ENCODE peak calls at places on chromosome 18, in seven cellular contexts. One of them, this sample, is unnamed.

GRCh38 chr18:6222271-6222670 is 192.4 kb downstream of the L3MBTL4 start:
- DNase-seq in DND-41: no peak
- DNase-seq in astrocyte: no peak
- DNase-seq in SK-N-SH: no peak
- DNase-seq in neuronal stem cell: no peak
- DNase-seq in mesendoderm: no peak
- DNase-seq in mammary epithelial cell: no peak
- DNase-seq in this sample: no peak

GRCh38 chr18:43534511-43534910 is 257.2 kb upstream of the SYT4 start:
- DNase-seq in DND-41: no peak
- DNase-seq in astrocyte: peak
- DNase-seq in SK-N-SH: no peak
- DNase-seq in neuronal stem cell: no peak
- DNase-seq in mesendoderm: peak
- DNase-seq in mammary epithelial cell: peak
- DNase-seq in this sample: no peak

GRCh38 chr18:67776929-67777328 is 260.4 kb upstream of the DSEL start:
- DNase-seq in DND-41: no peak
- DNase-seq in astrocyte: peak
- DNase-seq in SK-N-SH: no peak
- DNase-seq in neuronal stem cell: no peak
- DNase-seq in mesendoderm: no peak
- DNase-seq in mammary epithelial cell: peak
- DNase-seq in this sample: no peak

GRCh38 chr18:37378616-37379015 is 187.0 kb downstream of the CELF4 start:
- DNase-seq in DND-41: no peak
- DNase-seq in astrocyte: no peak
- DNase-seq in SK-N-SH: no peak
- DNase-seq in neuronal stem cell: no peak
- DNase-seq in mesendoderm: no peak
- DNase-seq in mammary epithelial cell: no peak
- DNase-seq in this sample: no peak

GRCh38 chr18:57410749-57411148 is 24.4 kb upstream of the ONECUT2 start:
- DNase-seq in DND-41: no peak
- DNase-seq in astrocyte: no peak
- DNase-seq in SK-N-SH: peak
- DNase-seq in neuronal stem cell: no peak
- DNase-seq in mesendoderm: no peak
- DNase-seq in mammary epithelial cell: no peak
- DNase-seq in this sample: no peak

GRCh38 chr18:67232406-67232805 is 284.1 kb downstream of the DSEL start:
- DNase-seq in DND-41: no peak
- DNase-seq in astrocyte: peak
- DNase-seq in SK-N-SH: no peak
- DNase-seq in neuronal stem cell: no peak
- DNase-seq in mesendoderm: peak
- DNase-seq in mammary epithelial cell: peak
- DNase-seq in this sample: no peak

GRCh38 chr18:37452697-37453385 is 112.8 kb downstream of the CELF4 start:
- DNase-seq in DND-41: no peak
- DNase-seq in astrocyte: peak
- DNase-seq in SK-N-SH: no peak
- DNase-seq in neuronal stem cell: no peak
- DNase-seq in mesendoderm: no peak
- DNase-seq in mammary epithelial cell: peak
- DNase-seq in this sample: no peak

GRCh38 chr18:74778191-74778847 is 180.6 kb downstream of the ZNF407 start:
- DNase-seq in DND-41: no peak
- DNase-seq in astrocyte: peak
- DNase-seq in SK-N-SH: no peak
- DNase-seq in neuronal stem cell: no peak
- DNase-seq in mesendoderm: no peak
- DNase-seq in mammary epithelial cell: peak
- DNase-seq in this sample: no peak

GRCh38 chr18:72652990-72653593 is 109.0 kb upstream of the CBLN2 start:
- DNase-seq in DND-41: peak
- DNase-seq in astrocyte: no peak
- DNase-seq in SK-N-SH: peak
- DNase-seq in neuronal stem cell: peak
- DNase-seq in mesendoderm: peak
- DNase-seq in mammary epithelial cell: peak
- DNase-seq in this sample: peak

GRCh38 chr18:42429208-42429607 is 474.2 kb downstream of the PIK3C3 start:
- DNase-seq in DND-41: no peak
- DNase-seq in astrocyte: no peak
- DNase-seq in SK-N-SH: no peak
- DNase-seq in neuronal stem cell: no peak
- DNase-seq in mesendoderm: peak
- DNase-seq in mammary epithelial cell: no peak
- DNase-seq in this sample: no peak

GRCh38 chr18:28689591-28689990 is 512.7 kb upstream of the CDH2 start:
- DNase-seq in DND-41: no peak
- DNase-seq in astrocyte: no peak
- DNase-seq in SK-N-SH: no peak
- DNase-seq in neuronal stem cell: no peak
- DNase-seq in mesendoderm: peak
- DNase-seq in mammary epithelial cell: no peak
- DNase-seq in this sample: no peak

GRCh38 chr18:28684746-28685145 is 507.8 kb upstream of the CDH2 start:
- DNase-seq in DND-41: no peak
- DNase-seq in astrocyte: peak
- DNase-seq in SK-N-SH: no peak
- DNase-seq in neuronal stem cell: no peak
- DNase-seq in mesendoderm: no peak
- DNase-seq in mammary epithelial cell: peak
- DNase-seq in this sample: no peak

GRCh38 chr18:28690836-28691835 is 514.2 kb upstream of the CDH2 start:
- DNase-seq in DND-41: no peak
- DNase-seq in astrocyte: peak
- DNase-seq in SK-N-SH: no peak
- DNase-seq in neuronal stem cell: no peak
- DNase-seq in mesendoderm: no peak
- DNase-seq in mammary epithelial cell: no peak
- DNase-seq in this sample: no peak

GRCh38 chr18:28692337-28692736 is 515.4 kb upstream of the CDH2 start:
- DNase-seq in DND-41: no peak
- DNase-seq in astrocyte: no peak
- DNase-seq in SK-N-SH: no peak
- DNase-seq in neuronal stem cell: no peak
- DNase-seq in mesendoderm: no peak
- DNase-seq in mammary epithelial cell: no peak
- DNase-seq in this sample: no peak

DNA sequence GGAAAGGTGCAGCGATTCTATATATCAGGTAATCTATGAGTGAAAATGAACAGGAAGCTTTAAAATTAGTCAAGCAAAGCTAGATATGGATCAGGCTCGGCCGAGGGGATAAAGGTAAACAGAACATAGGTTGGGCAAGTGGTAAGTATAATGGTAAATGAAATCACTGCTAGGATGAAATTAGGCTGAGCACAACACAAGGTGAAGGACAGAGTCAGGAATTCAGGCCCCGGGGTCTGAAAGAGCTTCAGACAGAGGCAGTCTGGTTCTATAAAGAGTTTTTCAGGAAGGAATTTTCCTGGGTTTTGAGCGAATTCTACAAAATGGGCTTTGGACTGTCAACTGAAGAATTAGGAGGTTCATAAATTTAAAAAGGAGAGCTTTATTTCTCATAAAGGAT is 513.2 kb upstream of the CDH2 start:
- DNase-seq in DND-41: no peak
- DNase-seq in astrocyte: no peak
- DNase-seq in SK-N-SH: no peak
- DNase-seq in neuronal stem cell: no peak
- DNase-seq in mesendoderm: no peak
- DNase-seq in mammary epithelial cell: no peak
- DNase-seq in this sample: no peak
- H3K4me2 ChIP-seq in DND-41: no peak
- H3K4me2 ChIP-seq in astrocyte: no peak
- H3K4me2 ChIP-seq in SK-N-SH: no peak
- H3K4me2 ChIP-seq in neuronal stem cell: no peak
- H3K4me2 ChIP-seq in mesendoderm: no peak
- H3K4me2 ChIP-seq in mammary epithelial cell: no peak
- H3K4me2 ChIP-seq in this sample: no peak

DNA sequence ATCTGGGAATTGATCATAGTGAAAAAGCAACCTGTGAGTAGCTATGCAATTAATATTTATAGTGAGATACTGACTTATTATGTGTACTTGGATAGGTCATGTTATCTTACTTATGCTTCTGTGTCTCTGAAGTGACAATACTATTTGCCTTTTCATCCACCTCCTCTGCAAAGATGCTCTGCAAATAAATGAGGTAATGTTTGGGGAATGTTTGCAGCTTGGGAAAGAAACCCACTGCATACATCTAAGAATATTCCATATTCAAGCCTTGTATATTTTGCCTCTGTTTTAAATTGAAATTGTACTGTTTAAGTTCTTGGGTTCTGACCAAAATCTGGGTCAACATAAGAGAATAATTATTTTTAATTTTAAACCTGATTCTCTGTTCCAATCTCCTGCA is 217.4 kb upstream of the DTNA start:
- DNase-seq in DND-41: no peak
- DNase-seq in astrocyte: no peak
- DNase-seq in SK-N-SH: peak
- DNase-seq in neuronal stem cell: no peak
- DNase-seq in mesendoderm: peak
- DNase-seq in mammary epithelial cell: peak
- DNase-seq in this sample: no peak
- H3K9ac ChIP-seq in DND-41: no peak
- H3K9ac ChIP-seq in astrocyte: peak
- H3K9ac ChIP-seq in SK-N-SH: no peak
- H3K9ac ChIP-seq in neuronal stem cell: no peak
- H3K9ac ChIP-seq in mesendoderm: no peak
- H3K9ac ChIP-seq in mammary epithelial cell: no peak
- H3K9ac ChIP-seq in this sample: peak

GRCh38 chr18:55447672-55448018 is 140.3 kb downstream of the TCF4 start:
- DNase-seq in DND-41: no peak
- DNase-seq in astrocyte: no peak
- DNase-seq in SK-N-SH: no peak
- DNase-seq in neuronal stem cell: no peak
- DNase-seq in mesendoderm: no peak
- DNase-seq in mammary epithelial cell: no peak
- DNase-seq in this sample: no peak
- H3K4me3 ChIP-seq in DND-41: no peak
- H3K4me3 ChIP-seq in astrocyte: no peak
- H3K4me3 ChIP-seq in SK-N-SH: no peak
- H3K4me3 ChIP-seq in neuronal stem cell: no peak
- H3K4me3 ChIP-seq in mesendoderm: no peak
- H3K4me3 ChIP-seq in mammary epithelial cell: no peak
- H3K4me3 ChIP-seq in this sample: no peak

GRCh38 chr18:13264091-13264777 is 45.7 kb downstream of the LDLRAD4 start:
- DNase-seq in DND-41: no peak
- DNase-seq in astrocyte: peak
- DNase-seq in SK-N-SH: peak
- DNase-seq in neuronal stem cell: no peak
- DNase-seq in mesendoderm: no peak
- DNase-seq in mammary epithelial cell: no peak
- DNase-seq in this sample: no peak
- H3K4me2 ChIP-seq in DND-41: no peak
- H3K4me2 ChIP-seq in astrocyte: no peak
- H3K4me2 ChIP-seq in SK-N-SH: no peak
- H3K4me2 ChIP-seq in neuronal stem cell: no peak
- H3K4me2 ChIP-seq in mesendoderm: no peak
- H3K4me2 ChIP-seq in mammary epithelial cell: no peak
- H3K4me2 ChIP-seq in this sample: no peak

GRCh38 chr18:35971661-35972196 is 750 bp upstream of the RMP24 start:
- DNase-seq in DND-41: no peak
- DNase-seq in astrocyte: no peak
- DNase-seq in SK-N-SH: no peak
- DNase-seq in neuronal stem cell: no peak
- DNase-seq in mesendoderm: no peak
- DNase-seq in mammary epithelial cell: no peak
- DNase-seq in this sample: no peak

GRCh38 chr18:35974181-35974580 is 1.7 kb downstream of the RMP24 start:
- DNase-seq in DND-41: no peak
- DNase-seq in astrocyte: no peak
- DNase-seq in SK-N-SH: no peak
- DNase-seq in neuronal stem cell: no peak
- DNase-seq in mesendoderm: no peak
- DNase-seq in mammary epithelial cell: no peak
- DNase-seq in this sample: no peak

GRCh38 chr18:35969676-35970075 is 2.8 kb upstream of the RMP24 start:
- DNase-seq in DND-41: no peak
- DNase-seq in astrocyte: no peak
- DNase-seq in SK-N-SH: no peak
- DNase-seq in neuronal stem cell: no peak
- DNase-seq in mesendoderm: no peak
- DNase-seq in mammary epithelial cell: peak
- DNase-seq in this sample: no peak

GRCh38 chr18:35972197-35973000 is at the start of gene RMP24:
- DNase-seq in DND-41: peak
- DNase-seq in astrocyte: peak
- DNase-seq in SK-N-SH: peak
- DNase-seq in neuronal stem cell: peak
- DNase-seq in mesendoderm: peak
- DNase-seq in mammary epithelial cell: peak
- DNase-seq in this sample: peak

GRCh38 chr18:35973650-35974049 is 1.2 kb downstream of the RMP24 start:
- DNase-seq in DND-41: no peak
- DNase-seq in astrocyte: no peak
- DNase-seq in SK-N-SH: no peak
- DNase-seq in neuronal stem cell: no peak
- DNase-seq in mesendoderm: peak
- DNase-seq in mammary epithelial cell: no peak
- DNase-seq in this sample: no peak
- H3K9ac ChIP-seq in DND-41: peak
- H3K9ac ChIP-seq in astrocyte: peak
- H3K9ac ChIP-seq in SK-N-SH: peak
- H3K9ac ChIP-seq in neuronal stem cell: no peak
- H3K9ac ChIP-seq in mesendoderm: peak
- H3K9ac ChIP-seq in mammary epithelial cell: peak
- H3K9ac ChIP-seq in this sample: peak

GRCh38 chr18:23166863-23167531 is 31.7 kb downstream of the CABLES1 start:
- DNase-seq in DND-41: no peak
- DNase-seq in astrocyte: no peak
- DNase-seq in SK-N-SH: peak
- DNase-seq in neuronal stem cell: no peak
- DNase-seq in mesendoderm: no peak
- DNase-seq in mammary epithelial cell: no peak
- DNase-seq in this sample: no peak
- H3K4me3 ChIP-seq in DND-41: no peak
- H3K4me3 ChIP-seq in astrocyte: no peak
- H3K4me3 ChIP-seq in SK-N-SH: no peak
- H3K4me3 ChIP-seq in neuronal stem cell: no peak
- H3K4me3 ChIP-seq in mesendoderm: no peak
- H3K4me3 ChIP-seq in mammary epithelial cell: no peak
- H3K4me3 ChIP-seq in this sample: no peak

GRCh38 chr18:32380559-32380958 is 90.1 kb downstream of the GAREM1 start:
- DNase-seq in DND-41: no peak
- DNase-seq in astrocyte: no peak
- DNase-seq in SK-N-SH: no peak
- DNase-seq in neuronal stem cell: no peak
- DNase-seq in mesendoderm: peak
- DNase-seq in mammary epithelial cell: no peak
- DNase-seq in this sample: no peak
- H3K4me2 ChIP-seq in DND-41: no peak
- H3K4me2 ChIP-seq in astrocyte: no peak
- H3K4me2 ChIP-seq in SK-N-SH: no peak
- H3K4me2 ChIP-seq in neuronal stem cell: no peak
- H3K4me2 ChIP-seq in mesendoderm: no peak
- H3K4me2 ChIP-seq in mammary epithelial cell: no peak
- H3K4me2 ChIP-seq in this sample: no peak

GRCh38 chr18:58570360-58571064 is 58.4 kb downstream of the ALPK2 start:
- DNase-seq in DND-41: no peak
- DNase-seq in astrocyte: no peak
- DNase-seq in SK-N-SH: no peak
- DNase-seq in neuronal stem cell: no peak
- DNase-seq in mesendoderm: no peak
- DNase-seq in mammary epithelial cell: peak
- DNase-seq in this sample: no peak
- H3K9ac ChIP-seq in DND-41: no peak
- H3K9ac ChIP-seq in astrocyte: no peak
- H3K9ac ChIP-seq in SK-N-SH: no peak
- H3K9ac ChIP-seq in neuronal stem cell: no peak
- H3K9ac ChIP-seq in mesendoderm: no peak
- H3K9ac ChIP-seq in mammary epithelial cell: no peak
- H3K9ac ChIP-seq in this sample: no peak

This sample was measured in MM.1S.